ENCODE peak calls at places on chromosome 3, in seven cellular contexts. H, Y, E, D, G, P and J are unnamed samples.

GRCh38 chr3:173584834-173585831 is 187.6 kb downstream of the NLGN1 start:
- DNase-seq in H (peak), Y (peak), E (no peak), D (peak), G (peak), P (no peak), J (no peak)

GRCh38 chr3:112519424-112520001 is 20.2 kb upstream of the BTLA start:
- DNase-seq in H (peak), Y (peak), E (no peak), D (peak), G (peak), P (peak), J (peak)

GRCh38 chr3:14405886-14406238 is 3.5 kb downstream of the SLC6A6 start:
- DNase-seq in H (no peak), Y (no peak), E (no peak), D (no peak), G (no peak), P (no peak), J (no peak)

GRCh38 chr3:132881756-132882409 is 156.3 kb upstream of the TMEM108 start:
- DNase-seq in H (no peak), Y (no peak), E (no peak), D (no peak), G (no peak), P (no peak), J (no peak)

GRCh38 chr3:75171632-75172230 is 492.4 kb upstream of the FRG2C start:
- DNase-seq in H (peak), Y (no peak), E (no peak), D (peak), G (peak), P (peak), J (no peak)

GRCh38 chr3:14238936-14239335 is 60.3 kb downstream of the LSM3 start:
- DNase-seq in H (no peak), Y (no peak), E (no peak), D (no peak), G (no peak), P (no peak), J (no peak)

GRCh38 chr3:197511130-197511529 is 44.6 kb downstream of the BDH1 start:
- DNase-seq in H (no peak), Y (no peak), E (no peak), D (peak), G (peak), P (no peak), J (no peak)

GRCh38 chr3:122255757-122256439 is 69.2 kb upstream of the CSTA start:
- DNase-seq in H (no peak), Y (no peak), E (no peak), D (no peak), G (no peak), P (peak), J (no peak)

GRCh38 chr3:25229584-25229983 is 198.5 kb upstream of the RARB start:
- DNase-seq in H (peak), Y (no peak), E (no peak), D (no peak), G (no peak), P (no peak), J (no peak)

GRCh38 chr3:125058529-125058928 is 2.7 kb upstream of the HEG1 start:
- DNase-seq in H (no peak), Y (no peak), E (no peak), D (no peak), G (no peak), P (no peak), J (no peak)

GRCh38 chr3:12714278-12714677 is 44.8 kb downstream of the TMEM40 start:
- DNase-seq in H (no peak), Y (no peak), E (no peak), D (no peak), G (no peak), P (no peak), J (no peak)

GRCh38 chr3:162295323-162295983 is 798.8 kb downstream of the OTOL1 start:
- DNase-seq in H (no peak), Y (peak), E (no peak), D (peak), G (peak), P (no peak), J (no peak)

GRCh38 chr3:174253221-174253620 is 605.9 kb upstream of the NAALADL2 start:
- DNase-seq in H (no peak), Y (no peak), E (no peak), D (no peak), G (no peak), P (peak), J (no peak)

GRCh38 chr3:94305835-94306685 is 243.2 kb downstream of the NSUN3 start:
- DNase-seq in H (peak), Y (no peak), E (no peak), D (no peak), G (no peak), P (no peak), J (no peak)

GRCh38 chr3:186380622-186381380 is 18.8 kb upstream of the DGKG start:
- DNase-seq in H (no peak), Y (no peak), E (no peak), D (peak), G (peak), P (no peak), J (no peak)

GRCh38 chr3:113252553-113252952 is 41.2 kb downstream of the BOC start:
- DNase-seq in H (no peak), Y (no peak), E (no peak), D (no peak), G (no peak), P (no peak), J (no peak)

GRCh38 chr3:143247007-143247563 is 127.5 kb downstream of the CHST2 start:
- DNase-seq in H (no peak), Y (peak), E (no peak), D (no peak), G (no peak), P (no peak), J (no peak)

GRCh38 chr3:61740494-61740893 is 179.1 kb downstream of the PTPRG start:
- DNase-seq in H (no peak), Y (no peak), E (no peak), D (no peak), G (no peak), P (no peak), J (no peak)

GRCh38 chr3:44923634-44924033 is 49.2 kb downstream of the TGM4 start:
- DNase-seq in H (no peak), Y (no peak), E (no peak), D (no peak), G (no peak), P (no peak), J (no peak)

GRCh38 chr3:16028604-16029003 is 145.9 kb upstream of the GALNT15 start:
- DNase-seq in H (no peak), Y (no peak), E (no peak), D (peak), G (peak), P (no peak), J (no peak)

GRCh38 chr3:69749461-69749860 is 10.2 kb downstream of the MITF start:
- DNase-seq in H (no peak), Y (no peak), E (no peak), D (no peak), G (no peak), P (no peak), J (no peak)

GRCh38 chr3:69751118-69751517 is 11.9 kb downstream of the MITF start:
- DNase-seq in H (no peak), Y (no peak), E (no peak), D (no peak), G (no peak), P (no peak), J (no peak)

GRCh38 chr3:69748503-69748902 is 9.2 kb downstream of the MITF start:
- DNase-seq in H (no peak), Y (no peak), E (no peak), D (no peak), G (no peak), P (no peak), J (no peak)

GRCh38 chr3:69755795-69756194 is 16.5 kb downstream of the MITF start:
- DNase-seq in H (no peak), Y (no peak), E (no peak), D (no peak), G (no peak), P (no peak), J (no peak)

DNA sequence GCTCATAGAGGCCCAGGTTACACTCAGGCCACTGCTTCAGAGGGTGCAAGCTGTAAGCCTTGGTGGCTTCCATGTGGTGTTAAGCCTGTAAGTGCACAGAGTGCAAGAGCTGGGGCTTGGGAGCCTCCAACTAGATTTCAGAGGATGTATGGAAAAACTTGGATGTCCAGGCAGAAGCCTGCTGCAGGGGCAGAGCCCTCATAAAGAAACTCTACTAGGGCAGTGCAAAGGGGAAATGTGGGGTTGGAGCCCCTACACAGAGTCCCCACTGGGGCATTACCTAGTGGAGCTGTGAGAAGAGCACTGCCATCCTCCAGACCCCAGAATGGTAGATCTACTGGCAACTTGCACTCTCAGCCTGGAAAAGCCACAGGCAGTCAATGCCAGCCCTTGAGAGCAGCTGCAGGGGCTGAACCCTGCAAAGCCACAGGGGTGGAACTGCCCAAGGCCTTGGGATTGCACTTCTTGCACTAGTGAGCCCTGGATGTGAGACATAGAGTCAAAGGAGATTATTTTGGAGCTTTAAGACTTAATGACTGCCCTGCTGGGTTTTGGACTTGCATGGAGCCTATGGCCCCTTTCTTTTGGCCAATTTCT is 14.0 kb downstream of the MITF start:
- DNase-seq in H (no peak), Y (no peak), E (no peak), D (no peak), G (no peak), P (no peak), J (no peak)
- H3K4me3 ChIP-seq in H (no peak), Y (no peak), E (no peak), D (no peak), G (no peak), P (no peak), J (no peak)

GRCh38 chr3:141266797-141267555 is 35.4 kb downstream of the PXYLP1 start:
- DNase-seq in H (no peak), Y (no peak), E (no peak), D (no peak), G (no peak), P (peak), J (no peak)
- H3K4me3 ChIP-seq in H (no peak), Y (no peak), E (no peak), D (no peak), G (no peak), P (peak), J (peak)

GRCh38 chr3:11381563-11381962 is 109.4 kb downstream of the ATG7 start:
- DNase-seq in H (no peak), Y (no peak), E (no peak), D (peak), G (no peak), P (no peak), J (no peak)

GRCh38 chr3:11377726-11378125 is 105.5 kb downstream of the ATG7 start:
- DNase-seq in H (no peak), Y (no peak), E (no peak), D (no peak), G (peak), P (no peak), J (no peak)

GRCh38 chr3:11380314-11380713 is 108.1 kb downstream of the ATG7 start:
- DNase-seq in H (no peak), Y (peak), E (no peak), D (peak), G (no peak), P (no peak), J (no peak)

GRCh38 chr3:11379824-11380281 is 107.7 kb downstream of the ATG7 start:
- DNase-seq in H (no peak), Y (no peak), E (no peak), D (peak), G (peak), P (no peak), J (no peak)

GRCh38 chr3:11379238-11379823 is 107.1 kb downstream of the ATG7 start:
- DNase-seq in H (peak), Y (peak), E (no peak), D (peak), G (peak), P (peak), J (no peak)
- H3K4me3 ChIP-seq in H (no peak), Y (no peak), E (no peak), D (no peak), G (no peak), P (no peak), J (no peak)

GRCh38 chr3:184017672-184018423 is at the start of gene ABCC5:
- DNase-seq in H (peak), Y (peak), E (peak), D (peak), G (peak), P (peak), J (peak)

GRCh38 chr3:184016820-184017671 is 638 bp downstream of the ABCC5 start:
- DNase-seq in H (peak), Y (peak), E (no peak), D (peak), G (peak), P (peak), J (no peak)

GRCh38 chr3:184015381-184016019 is 2.2 kb downstream of the ABCC5 start:
- DNase-seq in H (no peak), Y (peak), E (no peak), D (no peak), G (no peak), P (no peak), J (no peak)

GRCh38 chr3:184018424-184018973 is 815 bp upstream of the ABCC5 start:
- DNase-seq in H (no peak), Y (no peak), E (no peak), D (no peak), G (no peak), P (no peak), J (no peak)

DNA sequence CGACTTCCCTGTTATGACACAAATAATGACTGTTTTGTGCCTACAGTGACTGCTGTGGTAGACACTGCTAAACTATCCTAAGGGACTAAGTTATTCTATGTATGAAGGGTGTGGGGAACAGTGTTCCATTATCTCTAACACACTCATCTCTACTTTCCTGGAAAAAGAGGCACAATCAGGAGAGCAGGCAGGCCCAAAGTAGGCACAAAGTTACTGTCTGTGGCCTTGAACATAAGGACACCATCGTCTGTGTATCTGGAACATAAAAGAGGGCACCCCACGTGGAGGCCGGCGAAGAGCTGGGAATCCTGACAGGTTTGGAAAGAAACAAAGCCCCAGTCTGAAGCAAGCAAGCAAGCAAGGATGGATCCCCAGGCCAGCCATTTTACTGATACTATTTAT is 1.5 kb downstream of the ABCC5 start:
- DNase-seq in H (no peak), Y (peak), E (no peak), D (no peak), G (no peak), P (no peak), J (no peak)
- H3K4me3 ChIP-seq in H (no peak), Y (peak), E (no peak), D (no peak), G (no peak), P (no peak), J (no peak)

GRCh38 chr3:50267280-50267913 is 1.6 kb upstream of the SEMA3B start:
- DNase-seq in H (peak), Y (peak), E (no peak), D (no peak), G (no peak), P (no peak), J (no peak)

GRCh38 chr3:50269977-50270413 is 1.0 kb downstream of the SEMA3B start:
- DNase-seq in H (no peak), Y (no peak), E (no peak), D (no peak), G (peak), P (no peak), J (no peak)

GRCh38 chr3:50268276-50268675 is 671 bp upstream of the SEMA3B start:
- DNase-seq in H (no peak), Y (no peak), E (no peak), D (no peak), G (no peak), P (no peak), J (no peak)

GRCh38 chr3:50269460-50269859 is 513 bp downstream of the SEMA3B start:
- DNase-seq in H (no peak), Y (no peak), E (no peak), D (no peak), G (no peak), P (no peak), J (no peak)

GRCh38 chr3:50268703-50269451 is at the start of gene SEMA3B:
- DNase-seq in H (no peak), Y (no peak), E (no peak), D (no peak), G (no peak), P (no peak), J (no peak)
- H3K4me3 ChIP-seq in H (no peak), Y (no peak), E (peak), D (peak), G (no peak), P (no peak), J (no peak)

DNA sequence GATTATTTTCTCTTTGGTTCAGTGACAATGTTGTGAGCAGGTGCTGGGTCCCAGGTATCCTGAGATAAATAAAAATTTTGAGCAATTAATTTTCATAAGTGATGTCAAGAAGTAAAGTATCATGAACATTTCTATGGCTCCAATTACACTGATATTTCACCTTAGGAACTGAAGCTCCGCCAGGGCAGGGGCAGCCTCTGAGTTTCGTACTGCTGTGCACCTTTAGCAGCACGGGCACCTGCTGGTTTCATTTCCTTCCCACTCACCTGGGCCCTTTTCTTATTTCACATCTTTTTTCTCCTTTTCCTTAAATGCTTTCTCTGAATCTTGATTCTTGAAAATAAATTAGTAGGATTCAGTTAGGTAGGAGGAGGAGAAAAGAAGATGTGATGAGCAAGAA is 1.2 kb upstream of the IL1RAP start:
- DNase-seq in H (no peak), Y (no peak), E (no peak), D (no peak), G (no peak), P (no peak), J (no peak)
- H3K4me3 ChIP-seq in H (no peak), Y (no peak), E (no peak), D (no peak), G (no peak), P (no peak), J (no peak)